ENCODE peak calls at places on chromosomes 5 and 9, in five cellular contexts. V is heart right ventricle; Q is A172; F is stimulated activated CD4-positive, alpha-beta T cell treated with anti-CD3 and anti-CD28 coated beads, TNF-alpha, amount 100 ng/mL, for 4 hours; L is hypothalamus. T is an unnamed sample.

GRCh38 chr9:22913026-22913425 is 466.4 kb downstream of the DMRTA1 start:
- DNase-seq in V (no peak), Q (no peak), F (no peak), L (no peak), T (no peak)

GRCh38 chr5:150632305-150633160 is 7.9 kb upstream of the SYNPO start:
- DNase-seq in V (peak; percentile 11), Q (peak; percentile 74), F (no peak), L (no peak), T (no peak)

GRCh38 chr5:119343766-119344165 is 12.1 kb upstream of the TNFAIP8 start:
- DNase-seq in V (no peak), Q (peak; percentile 46), F (no peak), L (no peak), T (no peak)

GRCh38 chr5:124259017-124259416 is 487.4 kb downstream of the ZNF608 start:
- DNase-seq in V (no peak), Q (no peak), F (no peak), L (no peak), T (no peak)

GRCh38 chr5:142032747-142033631 is 20.2 kb upstream of the GNPDA1 start:
- DNase-seq in V (no peak), Q (no peak), F (no peak), L (no peak), T (peak; percentile 34)

GRCh38 chr5:180156141-180156540 is 52.9 kb downstream of the RASGEF1C start:
- DNase-seq in V (no peak), Q (no peak), F (no peak), L (no peak), T (no peak)

GRCh38 chr5:50794812-50795211 is 128.4 kb downstream of the PARP8 start:
- DNase-seq in V (no peak), Q (no peak), F (no peak), L (no peak), T (no peak)

GRCh38 chr5:159319363-159319762 is 10.9 kb downstream of the IL12B start:
- DNase-seq in V (no peak), Q (no peak), F (no peak), L (no peak), T (no peak)

GRCh38 chr5:132497488-132497997 is 7.0 kb upstream of the IRF1 start:
- DNase-seq in V (peak; percentile 71), Q (peak; percentile 98), F (no peak), L (no peak), T (no peak)

GRCh38 chr5:132849347-132849746 is 16.9 kb downstream of the GDF9 start:
- DNase-seq in V (no peak), Q (no peak), F (no peak), L (no peak), T (no peak)

GRCh38 chr9:91412895-91413294 is 10.7 kb downstream of the NFIL3 start:
- DNase-seq in V (no peak), Q (no peak), F (no peak), L (no peak), T (no peak)

GRCh38 chr9:91911681-91912080 is 38.3 kb downstream of the ROR2 start:
- DNase-seq in V (no peak), Q (no peak), F (no peak), L (no peak), T (no peak)

GRCh38 chr9:134272302-134273023 is 53.8 kb upstream of the RXRA start:
- DNase-seq in V (peak; percentile 37), Q (no peak), F (no peak), L (no peak), T (no peak)

GRCh38 chr9:126763130-126763764 is 41.6 kb upstream of the ZBTB43 start:
- DNase-seq in V (no peak), Q (peak; percentile 90), F (no peak), L (no peak), T (no peak)

GRCh38 chr5:144549580-144549979 is 378.9 kb downstream of the KCTD16 start:
- DNase-seq in V (no peak), Q (peak; percentile 14), F (no peak), L (no peak), T (no peak)

GRCh38 chr9:112048924-112049785 is 125.9 kb downstream of the SUSD1 start:
- DNase-seq in V (no peak), Q (peak; percentile 62), F (no peak), L (no peak), T (no peak)

GRCh38 chr5:68033961-68034581 is 181.5 kb upstream of the PIK3R1 start:
- DNase-seq in V (peak; percentile 15), Q (no peak), F (no peak), L (no peak), T (no peak)